ENCODE peak calls at places on chromosomes 16 and 17, in ten cellular contexts. K is hypothalamus; S is mesendoderm; U is activated CD4-positive, alpha-beta T cell treated with anti-CD3 and anti-CD28 coated beads, Interleukin-2, amount 50 U/mL, for 4 hours; I is anterior cingulate cortex; P is HEK293T; R is left cardiac atrium; H is GDM1; A is hippocampal formation; V is stimulated activated CD8-positive, alpha-beta memory T cell treated with anti-CD3 and anti-CD28 coated beads, Interleukin-15, amount 100 ng/mL, for 4 hours. B is an unnamed sample.

GRCh38 chr17:16439867-16440351 is 24.5 kb downstream of the TRPV2 start:
- DNase-seq in S (no peak), V (no peak), P (no peak), U (no peak), R (no peak), H (no peak), K (no peak), A (no peak), I (no peak), B (no peak)

GRCh38 chr17:83191388-83192160 is 112.2 kb downstream of the METRNL start:
- DNase-seq in S (no peak), V (no peak), U (no peak), K (no peak), P (no peak), R (peak; percentile 7), A (no peak), H (no peak), I (no peak), B (peak; percentile 3)

GRCh38 chr17:51496378-51496777 is 236.0 kb downstream of the UTP18 start:
- DNase-seq in K (no peak), V (no peak), S (no peak), U (no peak), P (no peak), H (no peak), R (no peak), A (no peak), I (no peak), B (no peak)

GRCh38 chr17:20095366-20096080 is 86.4 kb downstream of the SPECC1 start:
- DNase-seq in U (no peak), P (peak; percentile 70), H (no peak), I (peak; percentile 61), S (peak; percentile 81), V (no peak), A (peak; percentile 79), K (peak; percentile 68), R (peak; percentile 81), B (peak; percentile 54)

GRCh38 chr17:55005520-55005919 is 37.0 kb downstream of the STXBP4 start:
- DNase-seq in H (no peak), U (no peak), I (no peak), S (peak; percentile 72), P (peak; percentile 9), A (no peak), R (no peak), V (no peak), K (no peak), B (peak; percentile 30)

GRCh38 chr17:44902135-44902760 is 3.0 kb upstream of the EFTUD2 start:
- DNase-seq in I (no peak), V (no peak), S (no peak), H (no peak), K (no peak), R (no peak), P (no peak), U (no peak), A (no peak), B (no peak)

GRCh38 chr17:3667366-3668278 is 756 bp downstream of the TAX1BP3 start:
- DNase-seq in U (no peak), H (no peak), R (peak; percentile 94), V (no peak), I (peak; percentile 68), S (peak; percentile 92), K (peak; percentile 67), P (peak; percentile 67), A (no peak), B (peak; percentile 73)

GRCh38 chr16:50309156-50309526 is 42.8 kb downstream of the ADCY7 start:
- DNase-seq in U (no peak), R (no peak), V (no peak), A (no peak), I (no peak), P (no peak), H (no peak), S (no peak), K (no peak), B (no peak)

GRCh38 chr17:35568561-35568960 is 7.9 kb upstream of the SLFN14 start:
- DNase-seq in I (no peak), V (no peak), U (peak; percentile 35), A (no peak), K (no peak), S (peak; percentile 48), R (no peak), H (no peak), P (peak; percentile 26), B (no peak)

GRCh38 chr17:58832514-58832913 is 76.9 kb downstream of the PPM1E start:
- DNase-seq in I (no peak), K (no peak), P (no peak), A (no peak), R (no peak), S (no peak), H (no peak), V (no peak), U (no peak), B (no peak)

GRCh38 chr17:6178959-6179358 is 108.8 kb downstream of the WSCD1 start:
- DNase-seq in I (no peak), S (no peak), A (no peak), U (no peak), V (no peak), P (no peak), H (no peak), K (no peak), R (no peak), B (no peak)

GRCh38 chr17:49739662-49740271 is 24.2 kb downstream of the FAM117A start:
- DNase-seq in S (peak; percentile 62), P (no peak), A (no peak), I (no peak), V (peak; percentile 74), U (peak; percentile 85), R (peak; percentile 90), K (no peak), H (peak; percentile 85), B (no peak)

GRCh38 chr17:1563786-1564613 is 1.4 kb upstream of the PITPNA start:
- DNase-seq in U (no peak), I (no peak), A (no peak), S (no peak), H (no peak), V (no peak), R (no peak), P (no peak), K (no peak), B (no peak)

GRCh38 chr16:81483970-81484595 is 39.5 kb downstream of the CMIP start:
- DNase-seq in K (no peak), R (no peak), P (no peak), H (no peak), V (no peak), I (no peak), U (no peak), S (no peak), A (no peak), B (no peak)

GRCh38 chr17:82204831-82205719 is 7.6 kb downstream of the CCDC57 start:
- DNase-seq in I (no peak), P (no peak), V (no peak), S (no peak), H (no peak), A (no peak), K (no peak), R (no peak), U (no peak), B (no peak)

GRCh38 chr16:29126621-29127020 is 141.8 kb downstream of the LAT start:
- DNase-seq in P (no peak), A (no peak), S (no peak), H (no peak), V (no peak), R (no peak), U (no peak), I (no peak), K (no peak), B (no peak)

GRCh38 chr16:50284131-50284911 is 18.0 kb downstream of the ADCY7 start:
- DNase-seq in S (no peak), R (peak; percentile 54), P (no peak), U (no peak), H (no peak), I (no peak), K (no peak), A (no peak), V (no peak), B (no peak)

GRCh38 chr16:25177831-25178688 is 38.7 kb upstream of the AQP8 start:
- DNase-seq in R (no peak), U (no peak), K (no peak), V (no peak), I (no peak), A (no peak), P (no peak), H (no peak), S (no peak), B (no peak)

GRCh38 chr16:75087040-75087979 is 29.3 kb downstream of the LDHD start:
- DNase-seq in V (no peak), R (peak; percentile 51), P (no peak), S (no peak), I (no peak), U (no peak), K (no peak), A (no peak), H (peak; percentile 34), B (no peak)

B was measured in WTC11.